ENCODE peak calls at places on chromosomes 5 and 9, in eight cellular contexts. One of them, this sample, is unnamed.
A peak's percentile ranks its signal among the peaks of the same experiment; 100 is the strongest.

GRCh38 chr5:15446552-15446951 is 53.4 kb upstream of the FBXL7 start:
- DNase-seq in chondrocyte: no peak
- DNase-seq in stimulated activated CD4-positive, alpha-beta T cell treated with anti-CD3 and anti-CD28 coated beads, Interleukin-15, amount 100 ng/mL, for 24 hours: no peak
- DNase-seq in SHP77: no peak
- DNase-seq in body of pancreas: no peak
- DNase-seq in CD4-positive, CD25-positive, alpha-beta regulatory T cell: no peak
- DNase-seq in hippocampal formation: no peak
- DNase-seq in heart left ventricle: no peak
- DNase-seq in this sample: no peak

GRCh38 chr9:114291064-114291474 is 31.8 kb upstream of the ORM1 start:
- DNase-seq in chondrocyte: peak; percentile 54
- DNase-seq in heart left ventricle: peak; percentile 59
- DNase-seq in stimulated activated CD4-positive, alpha-beta T cell treated with anti-CD3 and anti-CD28 coated beads, Interleukin-15, amount 100 ng/mL, for 24 hours: peak; percentile 76
- DNase-seq in body of pancreas: peak; percentile 80
- DNase-seq in hippocampal formation: no peak
- DNase-seq in CD4-positive, CD25-positive, alpha-beta regulatory T cell: peak; percentile 51
- DNase-seq in SHP77: peak; percentile 24
- DNase-seq in this sample: no peak

GRCh38 chr9:87059740-87060139 is 112.4 kb upstream of the GAS1 start:
- DNase-seq in chondrocyte: no peak
- DNase-seq in stimulated activated CD4-positive, alpha-beta T cell treated with anti-CD3 and anti-CD28 coated beads, Interleukin-15, amount 100 ng/mL, for 24 hours: no peak
- DNase-seq in body of pancreas: no peak
- DNase-seq in CD4-positive, CD25-positive, alpha-beta regulatory T cell: no peak
- DNase-seq in heart left ventricle: no peak
- DNase-seq in hippocampal formation: no peak
- DNase-seq in SHP77: no peak
- DNase-seq in this sample: no peak

GRCh38 chr9:95462419-95463121 is 54.2 kb downstream of the PTCH1 start:
- DNase-seq in hippocampal formation: peak; percentile 83
- DNase-seq in stimulated activated CD4-positive, alpha-beta T cell treated with anti-CD3 and anti-CD28 coated beads, Interleukin-15, amount 100 ng/mL, for 24 hours: peak; percentile 87
- DNase-seq in CD4-positive, CD25-positive, alpha-beta regulatory T cell: peak; percentile 57
- DNase-seq in body of pancreas: peak; percentile 41
- DNase-seq in SHP77: no peak
- DNase-seq in heart left ventricle: peak; percentile 62
- DNase-seq in chondrocyte: no peak
- DNase-seq in this sample: peak; percentile 62

GRCh38 chr5:111389390-111390082 is 122.8 kb downstream of the STARD4 start:
- DNase-seq in CD4-positive, CD25-positive, alpha-beta regulatory T cell: no peak
- DNase-seq in chondrocyte: no peak
- DNase-seq in heart left ventricle: no peak
- DNase-seq in stimulated activated CD4-positive, alpha-beta T cell treated with anti-CD3 and anti-CD28 coated beads, Interleukin-15, amount 100 ng/mL, for 24 hours: no peak
- DNase-seq in body of pancreas: no peak
- DNase-seq in SHP77: no peak
- DNase-seq in hippocampal formation: no peak
- DNase-seq in this sample: no peak

GRCh38 chr5:82446765-82447164 is 168.6 kb upstream of the RPS23 start:
- DNase-seq in body of pancreas: no peak
- DNase-seq in hippocampal formation: no peak
- DNase-seq in CD4-positive, CD25-positive, alpha-beta regulatory T cell: no peak
- DNase-seq in chondrocyte: no peak
- DNase-seq in stimulated activated CD4-positive, alpha-beta T cell treated with anti-CD3 and anti-CD28 coated beads, Interleukin-15, amount 100 ng/mL, for 24 hours: no peak
- DNase-seq in heart left ventricle: no peak
- DNase-seq in SHP77: no peak
- DNase-seq in this sample: no peak

GRCh38 chr5:180128671-180129261 is 57.2 kb upstream of the RNF130 start:
- DNase-seq in heart left ventricle: no peak
- DNase-seq in hippocampal formation: peak; percentile 81
- DNase-seq in stimulated activated CD4-positive, alpha-beta T cell treated with anti-CD3 and anti-CD28 coated beads, Interleukin-15, amount 100 ng/mL, for 24 hours: no peak
- DNase-seq in chondrocyte: no peak
- DNase-seq in SHP77: no peak
- DNase-seq in CD4-positive, CD25-positive, alpha-beta regulatory T cell: no peak
- DNase-seq in body of pancreas: no peak
- DNase-seq in this sample: no peak

GRCh38 chr5:122311888-122312669 is at the start of gene SNCAIP:
- DNase-seq in CD4-positive, CD25-positive, alpha-beta regulatory T cell: no peak
- DNase-seq in chondrocyte: peak; percentile 75
- DNase-seq in body of pancreas: peak; percentile 30
- DNase-seq in SHP77: no peak
- DNase-seq in stimulated activated CD4-positive, alpha-beta T cell treated with anti-CD3 and anti-CD28 coated beads, Interleukin-15, amount 100 ng/mL, for 24 hours: peak; percentile 16
- DNase-seq in hippocampal formation: peak; percentile 31
- DNase-seq in heart left ventricle: peak; percentile 54
- DNase-seq in this sample: no peak